ENCODE peak calls at places on chromosomes 12 and 14, in seven cellular contexts. H is HuH-7.5; Y is smooth muscle cell of the brain vasculature; B is NK-92 treated with Interleukin-12 subunit alpha and Interleukin-12 subunit beta, amount 100 ng/mL, for 24 hours; L is GM10248; T is activated T-helper 2 cell treated with anti-CD3 and anti-CD28 coated beads, Interferon-gamma antibody, Interleukin-2, Interleukin-4, amounts not matched to agents 10 μg/mL and 5 μg/mL and 100 μg/mL, durations not matched to agents 14 hours and 24 hours and 36 hours; D is cerebellar nuclear complex. F is an unnamed sample.

GRCh38 chr12:117850048-117850447 is 118.7 kb downstream of the KSR2 start:
- DNase-seq in T (no peak), L (peak), H (peak), D (no peak), Y (no peak), B (no peak), F (no peak)

GRCh38 chr12:101891462-101891971 is 14.1 kb downstream of the DRAM1 start:
- DNase-seq in D (no peak), H (peak), L (peak), B (no peak), Y (no peak), T (no peak), F (no peak)

GRCh38 chr14:102957222-102957621 is 34.8 kb downstream of the AMN start:
- DNase-seq in D (no peak), H (no peak), T (no peak), L (no peak), B (no peak), Y (no peak), F (no peak)

GRCh38 chr12:91496337-91496736 is 313.7 kb upstream of the DCN start:
- DNase-seq in L (no peak), H (no peak), T (no peak), B (no peak), D (no peak), Y (no peak), F (no peak)

GRCh38 chr12:49903700-49904423 is at the start of gene FAIM2:
- DNase-seq in D (peak), L (no peak), Y (no peak), B (no peak), H (no peak), T (peak), F (peak)

GRCh38 chr14:79254069-79254775 is 957.1 kb downstream of the DIO2 start:
- DNase-seq in H (no peak), B (no peak), D (no peak), Y (no peak), L (no peak), T (no peak), F (no peak)

GRCh38 chr14:105300542-105301102 is at the start of gene BRF1:
- DNase-seq in Y (peak), L (peak), H (peak), B (peak), D (no peak), T (peak), F (peak)

GRCh38 chr12:29769162-29769820 is 14.5 kb downstream of the TMTC1 start:
- DNase-seq in H (no peak), T (no peak), D (no peak), Y (no peak), L (no peak), B (no peak), F (no peak)

GRCh38 chr12:51886021-51886710 is 1.7 kb upstream of the ANKRD33 start:
- DNase-seq in Y (peak), D (no peak), T (peak), B (peak), H (no peak), L (no peak), F (no peak)

GRCh38 chr12:91663331-91663998 is 480.8 kb upstream of the DCN start:
- DNase-seq in B (no peak), D (no peak), Y (no peak), L (no peak), T (no peak), H (no peak), F (no peak)

GRCh38 chr12:68374315-68374982 is 42.3 kb upstream of the MDM1 start:
- DNase-seq in Y (no peak), T (peak), H (no peak), B (no peak), D (no peak), L (peak), F (peak)

GRCh38 chr14:99751539-99752485 is 41.4 kb upstream of the EML1 start:
- DNase-seq in B (no peak), D (no peak), T (no peak), Y (no peak), L (no peak), H (no peak), F (no peak)

GRCh38 chr14:92360666-92361370 is 37.9 kb downstream of the SLC24A4 start:
- DNase-seq in H (no peak), T (no peak), L (no peak), D (no peak), B (no peak), Y (no peak), F (no peak)

GRCh38 chr14:50038398-50039119 is 77.8 kb downstream of the VCPKMT start:
- DNase-seq in L (peak), D (no peak), H (no peak), Y (no peak), B (peak), T (peak), F (no peak)